ENCODE peak calls at places on chromosome 9, in ten cellular contexts. T, U, R, S, G, V, L, N, J and E are unnamed samples.

GRCh38 chr9:136244116-136244775 is 1.4 kb downstream of the QSOX2 start:
- DNase-seq in T (no peak), U (peak; percentile 15), R (peak; percentile 76), S (peak; percentile 90), G (no peak), V (no peak), L (no peak), N (no peak), J (peak; percentile 39), E (peak; percentile 76)

GRCh38 chr9:124122813-124123462 is 111.4 kb downstream of the LHX2 start:
- DNase-seq in T (no peak), U (no peak), R (no peak), S (no peak), G (no peak), V (peak; percentile 53), L (no peak), N (no peak), J (no peak), E (no peak)

GRCh38 chr9:5735072-5735471 is 97.8 kb downstream of the ERMP1 start:
- DNase-seq in T (no peak), U (no peak), R (no peak), S (no peak), G (no peak), V (no peak), L (no peak), N (no peak), J (no peak), E (no peak)

GRCh38 chr9:91923145-91923544 is 26.9 kb downstream of the ROR2 start:
- DNase-seq in T (no peak), U (no peak), R (no peak), S (no peak), G (no peak), V (no peak), L (no peak), N (no peak), J (no peak), E (no peak)

GRCh38 chr9:137590469-137591383 is at the start of gene ZMYND19:
- DNase-seq in T (peak; percentile 90), U (peak; percentile 85), R (peak; percentile 15), S (peak; percentile 96), G (peak; percentile 93), V (peak; percentile 87), L (peak; percentile 91), N (no peak), J (peak; percentile 72), E (peak; percentile 96)

GRCh38 chr9:97763884-97764283 is 66.7 kb upstream of the XPA start:
- DNase-seq in T (no peak), U (no peak), R (no peak), S (no peak), G (no peak), V (no peak), L (no peak), N (no peak), J (no peak), E (no peak)

GRCh38 chr9:130847306-130848217 is 12.5 kb downstream of the ABL1 start:
- DNase-seq in T (no peak), U (no peak), R (no peak), S (no peak), G (peak; percentile 86), V (peak; percentile 99), L (peak; percentile 91), N (peak; percentile 88), J (no peak), E (no peak)

GRCh38 chr9:104923740-104924139 is 4.2 kb downstream of the ABCA1 start:
- DNase-seq in T (no peak), U (no peak), R (no peak), S (no peak), G (no peak), V (no peak), L (no peak), N (no peak), J (no peak), E (peak; percentile 72)

GRCh38 chr9:131092030-131092429 is 4.3 kb upstream of the AIF1L start:
- DNase-seq in T (no peak), U (no peak), R (no peak), S (no peak), G (no peak), V (no peak), L (no peak), N (no peak), J (no peak), E (no peak)

GRCh38 chr9:71644819-71645362 is 123.4 kb downstream of the CEMIP2 start:
- DNase-seq in T (no peak), U (no peak), R (no peak), S (no peak), G (no peak), V (no peak), L (no peak), N (no peak), J (no peak), E (no peak)

GRCh38 chr9:11931109-11931508 is 762.1 kb upstream of the TYRP1 start:
- DNase-seq in T (no peak), U (no peak), R (no peak), S (no peak), G (no peak), V (no peak), L (no peak), N (no peak), J (no peak), E (no peak)

GRCh38 chr9:78985084-78985738 is 586.6 kb upstream of the TLE4 start:
- DNase-seq in T (no peak), U (no peak), R (no peak), S (no peak), G (no peak), V (peak; percentile 31), L (no peak), N (no peak), J (no peak), E (no peak)

GRCh38 chr9:119026120-119026519 is 343.1 kb downstream of the BRINP1 start:
- DNase-seq in T (no peak), U (no peak), R (no peak), S (no peak), G (peak; percentile 58), V (no peak), L (peak; percentile 13), N (no peak), J (no peak), E (no peak)

GRCh38 chr9:111898331-111899096 is 1.9 kb downstream of the UGCG start:
- DNase-seq in T (no peak), U (no peak), R (no peak), S (no peak), G (no peak), V (no peak), L (no peak), N (no peak), J (no peak), E (no peak)

GRCh38 chr9:38404314-38404713 is 11.8 kb downstream of the ALDH1B1 start:
- DNase-seq in T (no peak), U (no peak), R (no peak), S (no peak), G (no peak), V (no peak), L (no peak), N (no peak), J (no peak), E (no peak)

GRCh38 chr9:90645721-90646120 is 3.1 kb upstream of the DIRAS2 start:
- DNase-seq in T (no peak), U (no peak), R (no peak), S (no peak), G (no peak), V (no peak), L (no peak), N (no peak), J (no peak), E (no peak)